ENCODE peak calls at places on chromosome 18, in five cellular contexts. N is NT2/D1; C is CD4-positive, alpha-beta T cell; H is C1 segment of cervical spinal cord; A is CD8-positive, alpha-beta T cell. Y is an unnamed sample.

GRCh38 chr18:11649839-11650238 is 39.2 kb upstream of the GNAL start:
- DNase-seq in H (no peak), C (no peak), N (no peak), A (no peak), Y (no peak)

GRCh38 chr18:36675076-36675475 is 153.7 kb downstream of the TPGS2 start:
- DNase-seq in N (no peak), C (no peak), H (no peak), A (no peak), Y (no peak)

GRCh38 chr18:29644276-29644675 is 1398.3 kb downstream of the DSC3 start:
- DNase-seq in N (no peak), C (no peak), A (no peak), H (no peak), Y (peak)

GRCh38 chr18:26574958-26575864 is 26.9 kb upstream of the KCTD1 start:
- DNase-seq in H (no peak), N (no peak), C (no peak), A (no peak), Y (peak)

GRCh38 chr18:42112657-42113420 is 157.8 kb downstream of the PIK3C3 start:
- DNase-seq in A (no peak), N (no peak), H (no peak), C (no peak), Y (peak)

GRCh38 chr18:32920796-32921787 is 148.3 kb upstream of the KLHL14 start:
- DNase-seq in N (no peak), H (no peak), A (no peak), C (no peak), Y (peak)

GRCh38 chr18:4433762-4434161 is 21.3 kb downstream of the DLGAP1 start:
- DNase-seq in C (no peak), H (no peak), A (no peak), N (no peak), Y (no peak)

GRCh38 chr18:62365420-62365819 is 40.3 kb downstream of the TNFRSF11A start:
- DNase-seq in N (no peak), A (no peak), C (no peak), H (no peak), Y (no peak)

GRCh38 chr18:39485696-39486095 is 1920.1 kb upstream of the CELF4 start:
- DNase-seq in H (no peak), A (no peak), N (no peak), C (no peak), Y (no peak)

GRCh38 chr18:10417679-10418078 is 36.8 kb upstream of the APCDD1 start:
- DNase-seq in C (no peak), A (no peak), H (no peak), N (no peak), Y (no peak)

GRCh38 chr18:76953186-76953982 is 131.0 kb downstream of the ZNF236 start:
- DNase-seq in N (no peak), C (no peak), H (no peak), A (no peak), Y (no peak)

Y was measured in OCI-M1.